ENCODE peak calls at places on chromosomes 1 and 21, in eight cellular contexts. Q, W, X, P, B, D, R and E are unnamed samples.

GRCh38 chr21:37587203-37587602 is 220.6 kb downstream of the DYRK1A start:
- DNase-seq in W (no peak), D (no peak), B (no peak), R (no peak), Q (no peak), X (no peak), P (no peak), E (no peak)

GRCh38 chr1:54342764-54343687 is 63.2 kb downstream of the SSBP3 start:
- DNase-seq in B (peak; percentile 37), W (no peak), R (no peak), Q (no peak), P (no peak), X (no peak), D (peak; percentile 98), E (peak; percentile 67)

GRCh38 chr1:157090196-157090647 is 9.4 kb downstream of the ETV3L start:
- DNase-seq in D (peak; percentile 51), R (peak; percentile 82), W (peak; percentile 90), P (peak; percentile 77), X (peak; percentile 97), Q (peak; percentile 85), B (peak; percentile 95), E (peak; percentile 92)

GRCh38 chr1:46039571-46040052 is 92.8 kb downstream of the PIK3R3 start:
- DNase-seq in P (no peak), Q (peak; percentile 65), B (no peak), X (no peak), D (no peak), W (no peak), R (no peak), E (no peak)

GRCh38 chr1:58628987-58629598 is 52.0 kb upstream of the TACSTD2 start:
- DNase-seq in P (no peak), X (no peak), B (no peak), W (no peak), Q (no peak), R (no peak), D (no peak), E (no peak)

GRCh38 chr1:18059206-18059605 is 48.4 kb upstream of the IGSF21 start:
- DNase-seq in R (no peak), W (no peak), X (no peak), D (no peak), P (no peak), Q (no peak), B (no peak), E (no peak)

GRCh38 chr1:147641695-147642592 is 28.4 kb downstream of the ACP6 start:
- DNase-seq in X (peak; percentile 67), W (peak; percentile 60), P (peak; percentile 60), B (peak; percentile 37), Q (no peak), D (peak; percentile 18), R (peak; percentile 59), E (peak; percentile 85)

GRCh38 chr21:33020558-33021100 is 5.1 kb upstream of the OLIG2 start:
- DNase-seq in P (no peak), R (no peak), X (no peak), B (no peak), D (no peak), Q (no peak), W (no peak), E (no peak)

GRCh38 chr21:27536319-27536718 is 569.4 kb upstream of the ADAMTS5 start:
- DNase-seq in P (no peak), B (no peak), Q (no peak), W (no peak), R (no peak), D (no peak), X (no peak), E (no peak)

GRCh38 chr1:236689713-236690569 is 3.6 kb downstream of the ACTN2 start:
- DNase-seq in R (no peak), P (no peak), X (no peak), D (no peak), Q (peak; percentile 58), W (no peak), B (no peak), E (no peak)

GRCh38 chr1:188089461-188089860 is 1260.7 kb downstream of the PLA2G4A start:
- DNase-seq in P (no peak), X (no peak), B (no peak), D (no peak), W (no peak), Q (no peak), R (no peak), E (no peak)